ENCODE peak calls at places on chromosomes 5 and 9, in eight cellular contexts. V, F, B, Y, P, U, T and K are unnamed samples.
A peak's percentile ranks its signal among the peaks of the same experiment; 100 is the strongest.

GRCh38 chr5:95565280-95565920 is 10.5 kb downstream of the ARSK start:
- DNase-seq in V (no peak), F (no peak), B (peak; percentile 33), Y (no peak), P (peak; percentile 52), U (no peak), T (peak; percentile 60), K (peak; percentile 80)

GRCh38 chr5:757931-758697 is 26.4 kb downstream of the ZDHHC11B start:
- DNase-seq in V (no peak), F (peak; percentile 81), B (peak; percentile 49), Y (no peak), P (no peak), U (no peak), T (no peak), K (peak; percentile 77)

GRCh38 chr5:141039517-141039916 is 11.7 kb upstream of the PCDHB1 start:
- DNase-seq in V (no peak), F (no peak), B (no peak), Y (no peak), P (no peak), U (no peak), T (no peak), K (peak; percentile 32)

GRCh38 chr5:125190232-125191051 is 444.0 kb upstream of the ZNF608 start:
- DNase-seq in V (peak; percentile 42), F (no peak), B (peak; percentile 22), Y (no peak), P (peak; percentile 27), U (no peak), T (no peak), K (no peak)

GRCh38 chr5:159456722-159457462 is 126.6 kb upstream of the IL12B start:
- DNase-seq in V (peak; percentile 63), F (no peak), B (peak; percentile 61), Y (peak; percentile 60), P (peak; percentile 59), U (no peak), T (peak; percentile 69), K (no peak)

GRCh38 chr9:111940697-111941096 is 44.1 kb downstream of the UGCG start:
- DNase-seq in V (no peak), F (no peak), B (peak; percentile 61), Y (no peak), P (peak; percentile 73), U (no peak), T (peak; percentile 85), K (no peak)

GRCh38 chr5:111735829-111736228 is 21.2 kb downstream of the NREP start:
- DNase-seq in V (no peak), F (no peak), B (peak; percentile 94), Y (no peak), P (peak; percentile 98), U (no peak), T (peak; percentile 98), K (peak; percentile 66)

GRCh38 chr5:140554454-140554853 is 2.8 kb downstream of the SRA1 start:
- DNase-seq in V (no peak), F (no peak), B (peak; percentile 79), Y (no peak), P (peak; percentile 83), U (no peak), T (peak; percentile 42), K (peak; percentile 90)

GRCh38 chr5:52893105-52893504 is 96.0 kb upstream of the ITGA2 start:
- DNase-seq in V (no peak), F (no peak), B (peak; percentile 48), Y (no peak), P (peak; percentile 90), U (no peak), T (peak; percentile 85), K (peak; percentile 81)

GRCh38 chr9:76394023-76394895 is at the start of gene RFK:
- DNase-seq in V (peak; percentile 82), F (peak; percentile 97), B (peak; percentile 94), Y (peak; percentile 74), P (peak; percentile 93), U (no peak), T (peak; percentile 95), K (peak; percentile 98)

GRCh38 chr9:79129865-79130480 is 441.8 kb upstream of the TLE4 start:
- DNase-seq in V (no peak), F (peak; percentile 54), B (peak; percentile 53), Y (peak; percentile 26), P (peak; percentile 67), U (no peak), T (peak; percentile 46), K (no peak)

GRCh38 chr9:97853844-97854695 is 1.0 kb downstream of the FOXE1 start:
- DNase-seq in V (no peak), F (peak; percentile 66), B (no peak), Y (peak; percentile 41), P (peak; percentile 33), U (no peak), T (peak; percentile 25), K (peak; percentile 89)

GRCh38 chr9:28318515-28318914 is 745.2 kb upstream of the C9orf72 start:
- DNase-seq in V (no peak), F (no peak), B (no peak), Y (no peak), P (no peak), U (no peak), T (no peak), K (no peak)

GRCh38 chr9:35164711-35165110 is 2.9 kb downstream of the UNC13B start:
- DNase-seq in V (no peak), F (no peak), B (peak; percentile 72), Y (no peak), P (peak; percentile 58), U (no peak), T (peak; percentile 85), K (peak; percentile 88)

GRCh38 chr9:120104771-120105170 is 475.2 kb downstream of the CDK5RAP2 start:
- DNase-seq in V (no peak), F (no peak), B (no peak), Y (no peak), P (no peak), U (no peak), T (no peak), K (no peak)

GRCh38 chr5:36374275-36374862 is 72.7 kb upstream of the RANBP3L start:
- DNase-seq in V (no peak), F (no peak), B (peak; percentile 46), Y (no peak), P (peak; percentile 48), U (no peak), T (peak; percentile 96), K (peak; percentile 88)

GRCh38 chr9:764105-764524 is 77.4 kb upstream of the DMRT1 start:
- DNase-seq in V (no peak), F (peak; percentile 83), B (peak; percentile 84), Y (peak; percentile 86), P (peak; percentile 56), U (peak; percentile 32), T (peak; percentile 45), K (peak; percentile 91)

GRCh38 chr9:36293171-36293570 is 34.9 kb upstream of the GNE start:
- DNase-seq in V (no peak), F (no peak), B (no peak), Y (no peak), P (no peak), U (no peak), T (no peak), K (no peak)

GRCh38 chr5:173642191-173642816 is 25.9 kb upstream of the BOD1 start:
- DNase-seq in V (no peak), F (no peak), B (no peak), Y (no peak), P (no peak), U (no peak), T (no peak), K (no peak)

DNA sequence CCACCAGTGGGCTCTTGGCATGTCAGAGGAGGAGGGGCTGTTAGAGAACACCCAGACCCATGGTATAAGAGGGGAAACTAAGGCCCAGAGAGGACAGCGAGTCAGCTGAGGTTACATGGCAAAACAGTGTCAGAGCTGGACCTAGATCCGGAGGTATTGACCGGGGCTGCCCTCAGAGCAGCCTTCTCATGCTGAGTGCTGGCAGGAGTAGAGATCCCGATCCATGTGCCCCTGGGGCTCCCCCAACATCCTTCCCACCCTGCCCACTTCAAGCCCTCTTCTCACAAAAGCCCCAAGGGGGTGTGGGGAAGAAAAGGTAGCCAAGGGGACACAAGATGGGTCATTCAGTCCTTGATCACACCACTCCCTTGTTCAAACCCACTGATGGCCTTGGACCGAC is 19.9 kb downstream of the CSF1R start:
- DNase-seq in V (no peak), F (no peak), B (no peak), Y (no peak), P (no peak), U (no peak), T (no peak), K (peak; percentile 81)
- H3K4me2 ChIP-seq in V (no peak overlapping the region), F (no peak overlapping the region), B (no peak overlapping the region), Y (no peak overlapping the region), P (no peak overlapping the region), U (no peak overlapping the region), T (no peak overlapping the region), K (peak overlapping the region; percentile 64)

DNA sequence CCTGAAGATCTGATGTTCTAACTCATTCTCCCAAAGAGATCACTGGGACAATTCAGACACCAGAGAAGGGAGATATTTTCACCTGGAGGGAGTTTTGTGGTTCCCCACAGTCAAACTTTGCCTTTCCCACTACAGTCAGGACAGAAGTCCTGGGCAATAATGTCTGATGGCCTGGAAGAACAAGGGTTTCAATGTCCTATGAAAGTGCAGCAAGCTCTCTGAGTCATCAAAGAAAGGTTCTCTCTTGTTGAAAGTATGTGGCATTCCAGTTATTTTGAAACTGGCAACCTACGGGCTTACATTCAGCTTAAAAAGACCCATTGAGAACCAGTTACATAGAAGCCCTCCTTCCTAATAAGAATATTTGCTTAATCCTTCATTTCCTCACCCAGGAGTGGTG is 103.9 kb downstream of the INSYN2B start:
- DNase-seq in V (no peak), F (no peak), B (peak; percentile 64), Y (no peak), P (peak; percentile 49), U (no peak), T (peak; percentile 74), K (peak; percentile 58)
- H3K4me1 ChIP-seq in V (no peaks in the 10 kb centered on the region), F (peaks cover 9% of the 10 kb centered on the region), B (peaks cover 4% of the 10 kb centered on the region), Y (no peaks in the 10 kb centered on the region), P (peaks cover 9% of the 10 kb centered on the region), U (no peaks in the 10 kb centered on the region), T (no peaks in the 10 kb centered on the region), K (peaks cover 2% of the 10 kb centered on the region)

DNA sequence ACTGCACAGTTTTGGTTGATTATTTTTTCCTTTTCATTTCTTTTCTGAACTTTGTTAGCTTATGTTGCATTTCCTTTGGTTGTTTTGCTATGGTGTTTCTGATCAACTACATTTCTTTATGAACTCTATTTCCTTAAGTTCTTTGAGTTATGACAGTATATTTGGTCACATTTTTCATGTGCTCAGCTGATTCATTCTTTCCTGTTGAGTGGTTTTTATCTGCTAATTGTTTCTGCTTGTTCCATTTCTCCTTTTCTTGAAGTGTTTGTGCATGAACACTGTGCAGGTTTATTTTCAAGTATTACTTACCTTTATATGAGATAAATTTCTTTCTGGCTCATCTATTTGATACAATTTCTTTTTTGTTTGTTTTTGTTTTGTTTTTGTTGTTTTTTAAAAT is 50.9 kb upstream of the MACIR start:
- DNase-seq in V (no peak), F (no peak), B (peak; percentile 12), Y (no peak), P (peak; percentile 10), U (no peak), T (peak; percentile 32), K (no peak)
- H3K4me2 ChIP-seq in V (no peak overlapping the region), F (no peak overlapping the region), B (no peak overlapping the region), Y (no peak overlapping the region), P (no peak overlapping the region), U (no peak overlapping the region), T (no peak overlapping the region), K (no peak overlapping the region)

DNA sequence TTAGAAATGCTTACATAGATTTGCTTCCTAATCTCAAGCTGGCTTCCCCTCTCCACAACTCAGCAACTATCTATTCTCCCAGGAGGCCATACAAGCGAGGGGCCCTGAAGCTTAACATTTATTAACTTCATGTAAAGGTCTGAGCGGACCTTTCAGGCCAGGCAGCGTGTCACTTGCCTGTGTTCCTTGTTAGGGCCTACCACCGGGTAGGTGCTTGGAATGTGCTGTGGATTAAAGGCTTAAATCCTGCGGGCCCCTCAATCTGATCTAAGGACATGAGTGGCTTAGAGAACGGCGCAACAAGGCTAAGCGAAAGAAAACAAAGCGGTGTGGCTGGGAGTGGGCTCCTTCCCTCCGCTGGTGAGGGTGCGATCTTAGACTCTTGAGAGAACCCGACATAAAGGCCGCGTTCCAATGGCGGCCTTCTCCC is 681 bp upstream of the HSPA4 start:
- DNase-seq in V (no peak), F (peak; percentile 89), B (no peak), Y (no peak), P (no peak), U (no peak), T (no peak), K (no peak)
- H3K4me1 ChIP-seq in V (peaks cover 45% of the 10 kb centered on the region), F (peaks cover 17% of the 10 kb centered on the region), B (peaks cover 6% of the 10 kb centered on the region), Y (peaks cover 48% of the 10 kb centered on the region), P (peaks cover 5% of the 10 kb centered on the region), U (peaks cover 20% of the 10 kb centered on the region), T (peaks cover 3% of the 10 kb centered on the region), K (peaks cover 37% of the 10 kb centered on the region)